ENCODE peak calls at places on chromosomes 16 and 17, in four cellular contexts. Y is RCC 7860, D is AG10803, T is fibroblast of lung. E is an unnamed sample.

GRCh38 chr17:253091-253846 is 71.8 kb upstream of the DOC2B start:
- DNase-seq in Y (no peak), D (no peak), T (no peak), E (no peak)

GRCh38 chr17:73952136-73952497 is 251.4 kb upstream of the RPL38 start:
- DNase-seq in Y (no peak), D (no peak), T (no peak), E (no peak)

GRCh38 chr16:30395155-30395991 is at the start of gene ZNF48:
- DNase-seq in Y (peak), D (peak), T (peak), E (peak)

GRCh38 chr17:50649042-50649908 is 14.6 kb downstream of the ABCC3 start:
- DNase-seq in Y (no peak), D (no peak), T (peak), E (no peak)

GRCh38 chr16:70341600-70341999 is 5.1 kb upstream of the DDX19A start:
- DNase-seq in Y (no peak), D (no peak), T (no peak), E (no peak)

GRCh38 chr16:8583199-8583598 is 7.1 kb downstream of the TMEM114 start:
- DNase-seq in Y (no peak), D (peak), T (peak), E (peak)

GRCh38 chr17:4182043-4182442 is 39.0 kb downstream of the CYB5D2 start:
- DNase-seq in Y (no peak), D (no peak), T (no peak), E (no peak)

GRCh38 chr17:47208744-47209488 is at the start of gene MYL4:
- DNase-seq in Y (no peak), D (peak), T (no peak), E (no peak)

E was measured in AG08396.